ENCODE peak calls at places on chromosomes 5 and 9, in eight cellular contexts. A, J, C, F, Q, B, R and K are unnamed samples.

GRCh38 chr5:82325155-82325554 is 47.0 kb upstream of the RPS23 start:
- DNase-seq in F (no peak), A (no peak), R (no peak), J (no peak), B (no peak), Q (no peak), C (no peak), K (no peak)

GRCh38 chr9:96741771-96742170 is 36.1 kb downstream of the ZNF510 start:
- DNase-seq in F (no peak), A (no peak), Q (no peak), R (no peak), C (no peak), B (no peak), J (no peak), K (no peak)

GRCh38 chr5:51378415-51378777 is 4.9 kb upstream of the ISL1 start:
- DNase-seq in Q (no peak), F (no peak), C (no peak), B (no peak), J (no peak), A (no peak), R (no peak), K (peak)

GRCh38 chr9:119868694-119869093 is 499.5 kb upstream of the BRINP1 start:
- DNase-seq in F (no peak), R (no peak), A (no peak), Q (no peak), J (no peak), C (no peak), B (no peak), K (no peak)

GRCh38 chr9:118829334-118829733 is 539.9 kb downstream of the BRINP1 start:
- DNase-seq in R (no peak), J (no peak), F (no peak), Q (peak), B (peak), C (no peak), A (no peak), K (no peak)

GRCh38 chr9:37965116-37965515 is 61.2 kb upstream of the SLC25A51 start:
- DNase-seq in J (no peak), Q (no peak), F (no peak), R (no peak), B (no peak), A (no peak), C (no peak), K (no peak)

GRCh38 chr5:172284275-172284971 is 859 bp upstream of the UBTD2 start:
- DNase-seq in J (no peak), A (no peak), R (no peak), B (no peak), C (no peak), Q (no peak), F (no peak), K (no peak)

GRCh38 chr5:177290816-177291596 is 12.5 kb downstream of the RAB24 start:
- DNase-seq in B (no peak), Q (no peak), C (no peak), R (no peak), J (no peak), A (no peak), F (no peak), K (no peak)

GRCh38 chr5:120396186-120396585 is 67.9 kb upstream of the PRR16 start:
- DNase-seq in B (no peak), F (no peak), J (no peak), C (peak), R (no peak), Q (peak), A (no peak), K (no peak)

GRCh38 chr9:14270358-14271077 is 43.4 kb downstream of the NFIB start:
- DNase-seq in J (no peak), A (no peak), R (no peak), B (no peak), Q (peak), C (peak), F (no peak), K (no peak)

GRCh38 chr9:21552244-21552825 is 70.2 kb upstream of the IFNE start:
- DNase-seq in J (no peak), F (no peak), C (peak), A (no peak), Q (no peak), B (no peak), R (no peak), K (no peak)

GRCh38 chr9:128006360-128007024 is 25.7 kb upstream of the EEIG1 start:
- DNase-seq in C (no peak), B (no peak), F (no peak), A (no peak), Q (peak), R (no peak), J (no peak), K (no peak)

GRCh38 chr5:14868771-14869170 is 2.8 kb downstream of the ANKH start:
- DNase-seq in R (no peak), B (no peak), Q (no peak), J (peak), F (no peak), C (no peak), A (no peak), K (no peak)

GRCh38 chr9:136095028-136095494 is at the start of gene NACC2:
- DNase-seq in A (no peak), J (peak), C (peak), Q (peak), B (no peak), R (no peak), F (no peak), K (peak)

GRCh38 chr9:125142560-125143376 is 560 bp downstream of the SCAI start:
- DNase-seq in A (no peak), B (no peak), C (no peak), J (peak), F (no peak), Q (no peak), R (peak), K (no peak)

GRCh38 chr5:109830955-109831502 is 141.3 kb downstream of the MAN2A1 start:
- DNase-seq in Q (peak), J (no peak), B (no peak), R (no peak), C (no peak), F (no peak), A (peak), K (no peak)

GRCh38 chr9:98218562-98219363 is 26.3 kb upstream of the CORO2A start:
- DNase-seq in J (no peak), F (no peak), A (no peak), R (no peak), C (peak), B (no peak), Q (peak), K (no peak)

GRCh38 chr5:64149268-64149667 is 16.4 kb upstream of the RNF180 start:
- DNase-seq in R (no peak), A (no peak), Q (no peak), C (no peak), B (no peak), J (no peak), F (no peak), K (no peak)

GRCh38 chr9:16191691-16192402 is 639.0 kb downstream of the CCDC171 start:
- DNase-seq in A (no peak), C (peak), R (peak), B (no peak), F (peak), J (peak), Q (peak), K (peak)

GRCh38 chr9:121974421-121974820 is 118.7 kb downstream of the TTLL11 start:
- DNase-seq in F (no peak), R (no peak), C (no peak), J (no peak), B (no peak), A (no peak), Q (no peak), K (no peak)

GRCh38 chr9:16003785-16004184 is 450.9 kb downstream of the CCDC171 start:
- DNase-seq in A (no peak), B (no peak), F (no peak), C (no peak), Q (no peak), J (no peak), R (no peak), K (no peak)

GRCh38 chr5:134550271-134551214 is 25.1 kb downstream of the JADE2 start:
- DNase-seq in J (no peak), A (no peak), R (no peak), C (no peak), B (no peak), Q (peak), F (no peak), K (no peak)

GRCh38 chr5:149035282-149035882 is 27.5 kb downstream of the SH3TC2 start:
- DNase-seq in B (no peak), F (peak), R (peak), J (peak), A (no peak), Q (peak), C (peak), K (peak)

GRCh38 chr9:121743441-121744001 is 92.1 kb downstream of the DAB2IP start:
- DNase-seq in C (peak), Q (peak), J (peak), F (peak), R (peak), B (peak), A (peak), K (peak)

GRCh38 chr5:60576425-60576824 is 123.5 kb downstream of the DEPDC1B start:
- DNase-seq in F (no peak), Q (no peak), R (no peak), J (no peak), C (no peak), B (no peak), A (no peak), K (no peak)

GRCh38 chr5:171207256-171207866 is 101.7 kb upstream of the TLX3 start:
- DNase-seq in F (peak), Q (peak), C (peak), A (peak), R (no peak), J (no peak), B (no peak), K (peak)
- TF ChIP-seq CTCF in F (peak), Q (peak), C (peak), A (peak), R (peak), J (peak), B (peak), K (peak)

GRCh38 chr9:133030317-133031129 is at the start of gene GTF3C5:
- DNase-seq in C (peak), B (peak), Q (peak), A (peak), R (peak), J (peak), F (peak), K (peak)
- TF ChIP-seq CTCF in C (no peak), B (no peak), Q (no peak), A (no peak), R (no peak), J (no peak), F (no peak), K (no peak)

DNA sequence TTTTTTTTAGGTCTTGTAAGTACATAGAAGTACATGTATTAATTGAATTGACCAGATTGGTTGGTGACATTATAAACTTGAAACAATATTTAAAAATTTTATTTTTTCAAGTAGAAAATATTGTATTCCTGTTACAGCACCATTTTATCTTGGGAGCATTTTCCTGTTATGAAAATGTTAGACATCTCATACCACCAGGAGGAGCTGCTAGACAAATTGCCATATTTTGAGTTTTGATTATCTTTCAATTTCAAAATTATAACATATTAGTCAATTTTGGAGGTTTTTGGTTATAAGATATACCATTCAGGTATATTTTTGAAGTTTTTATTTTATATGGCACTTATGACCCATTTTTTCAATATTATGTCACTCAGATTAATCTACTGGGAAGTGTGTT is 84.4 kb downstream of the CNTLN start:
- DNase-seq in C (peak), F (no peak), Q (no peak), B (no peak), A (no peak), J (no peak), R (no peak), K (no peak)
- TF ChIP-seq CTCF in C (peak), F (peak), Q (peak), B (no peak), A (peak), J (no peak), R (no peak), K (no peak)

GRCh38 chr5:170338272-170338671 is 40.7 kb upstream of the LCP2 start:
- DNase-seq in B (no peak), R (no peak), Q (no peak), C (no peak), J (no peak), A (no peak), F (no peak), K (no peak)

GRCh38 chr5:170337055-170337454 is 39.5 kb upstream of the LCP2 start:
- DNase-seq in C (no peak), F (no peak), J (no peak), Q (no peak), B (no peak), R (no peak), A (no peak), K (no peak)

GRCh38 chr5:170339780-170340167 is 42.2 kb upstream of the LCP2 start:
- DNase-seq in B (no peak), R (no peak), F (no peak), A (no peak), C (no peak), J (no peak), Q (no peak), K (no peak)

GRCh38 chr5:170341545-170341944 is 44.0 kb upstream of the LCP2 start:
- DNase-seq in J (no peak), B (no peak), F (no peak), A (no peak), C (no peak), Q (no peak), R (no peak), K (no peak)

GRCh38 chr5:170338933-170339779 is 41.6 kb upstream of the LCP2 start:
- DNase-seq in J (peak), A (no peak), Q (no peak), B (no peak), F (peak), R (no peak), C (no peak), K (no peak)
- TF ChIP-seq CTCF in J (peak), A (no peak), Q (no peak), B (no peak), F (peak), R (peak), C (no peak), K (no peak)

DNA sequence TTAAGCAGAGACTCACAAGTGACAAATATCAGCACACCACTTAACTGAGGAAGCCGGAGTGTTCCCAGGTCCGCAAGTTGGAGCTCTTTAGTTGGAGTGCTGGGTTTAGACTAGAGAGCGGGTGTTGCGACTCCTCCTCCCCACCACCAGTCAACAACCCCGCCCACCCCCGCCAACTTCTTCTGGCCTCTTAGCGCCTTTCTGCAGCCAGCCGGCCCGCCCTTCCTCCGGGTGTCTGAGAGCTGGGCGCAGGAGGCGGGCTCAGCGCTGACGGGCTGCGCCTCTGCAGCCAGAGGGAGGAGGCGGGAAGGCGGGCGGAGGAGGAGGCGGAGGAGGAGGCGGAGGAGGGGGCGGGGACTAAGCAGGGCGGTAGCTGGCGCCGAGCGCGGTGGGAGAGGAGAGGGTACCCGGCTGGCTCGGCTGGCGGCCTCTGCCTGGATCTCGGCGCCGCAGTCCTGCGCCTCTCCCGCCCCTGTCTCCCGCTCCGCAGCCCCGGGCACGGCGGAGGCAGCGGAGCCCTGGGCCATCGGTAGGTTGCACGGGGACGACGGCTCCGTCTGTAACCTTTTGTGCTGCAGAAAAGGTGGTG is at the start of gene MACIR:
- DNase-seq in J (peak), C (peak), B (peak), F (peak), R (peak), Q (peak), A (peak), K (peak)
- TF ChIP-seq CTCF in J (no peak), C (peak), B (no peak), F (no peak), R (no peak), Q (no peak), A (peak), K (no peak)